ENCODE peak calls at places on chromosomes 1 and 21, in nine cellular contexts. G is mucosa of descending colon, B is ovary, Q is BE2C, U is cardiac fibroblast, W is HFF-Myc, F is endodermal cell, V is GM23248, Z is esophagus muscularis mucosa. P is an unnamed sample.
A peak's percentile ranks its signal among the peaks of the same experiment; 100 is the strongest.

GRCh38 chr1:171898956-171899355 is 57.7 kb downstream of the DNM3 start:
- DNase-seq in U (no peak), F (peak; percentile 67), W (no peak), Q (no peak), Z (no peak), V (no peak), G (no peak), B (no peak), P (no peak)

GRCh38 chr1:59232209-59232608 is 64.7 kb upstream of the FGGY start:
- DNase-seq in V (no peak), B (no peak), W (no peak), U (no peak), F (no peak), G (no peak), Q (no peak), Z (no peak), P (no peak)

GRCh38 chr1:24640288-24640687 is 2.8 kb upstream of the SRRM1 start:
- DNase-seq in W (no peak), V (no peak), Z (no peak), G (no peak), U (peak; percentile 18), Q (no peak), B (peak; percentile 45), F (peak; percentile 73), P (no peak)

GRCh38 chr1:29487291-29487690 is 251.0 kb downstream of the PTPRU start:
- DNase-seq in Z (no peak), G (no peak), V (no peak), F (no peak), U (no peak), W (no peak), Q (no peak), B (no peak), P (no peak)

GRCh38 chr21:25639167-25639921 is at the start of gene JAM2:
- DNase-seq in G (peak; percentile 54), V (peak; percentile 55), Z (no peak), B (peak; percentile 64), F (peak; percentile 90), W (no peak), U (no peak), Q (peak; percentile 79), P (no peak)

GRCh38 chr1:9922342-9922741 is 12.3 kb upstream of the CTNNBIP1 start:
- DNase-seq in Q (no peak), B (no peak), W (no peak), U (no peak), Z (no peak), F (peak; percentile 65), V (no peak), G (no peak), P (no peak)

GRCh38 chr1:107496002-107496401 is 355.2 kb downstream of the NTNG1 start:
- DNase-seq in V (no peak), W (no peak), G (no peak), Z (no peak), B (no peak), Q (no peak), F (no peak), U (no peak), P (no peak)

GRCh38 chr1:240394353-240394752 is 217.6 kb downstream of the GREM2 start:
- DNase-seq in W (no peak), Z (no peak), V (no peak), B (no peak), G (no peak), U (no peak), F (no peak), Q (no peak), P (no peak)

GRCh38 chr1:86245566-86246190 is 89.1 kb upstream of the COL24A1 start:
- DNase-seq in G (no peak), U (no peak), B (no peak), F (no peak), Z (no peak), Q (no peak), W (no peak), V (no peak), P (no peak)

GRCh38 chr1:13751458-13751871 is 51.5 kb downstream of the PRDM2 start:
- DNase-seq in G (no peak), F (no peak), U (no peak), W (no peak), V (peak; percentile 29), Q (no peak), Z (no peak), B (no peak), P (no peak)
- H3K4me3 ChIP-seq in G (no peak overlapping the region), F (no peak overlapping the region), U (no peak overlapping the region), W (no peak overlapping the region), V (peak overlapping the region; percentile 95), Q (no peak overlapping the region), Z (no peak overlapping the region), B (no peak overlapping the region), P (no peak overlapping the region)

GRCh38 chr1:151610142-151610541 is 1.7 kb upstream of the SNX27 start:
- DNase-seq in Z (no peak), V (no peak), G (no peak), Q (no peak), U (no peak), W (no peak), F (no peak), B (no peak), P (no peak)

GRCh38 chr1:151606867-151607266 is 5.0 kb upstream of the SNX27 start:
- DNase-seq in G (no peak), V (no peak), B (no peak), U (no peak), Z (no peak), F (no peak), W (no peak), Q (no peak), P (no peak)

GRCh38 chr1:151606384-151606783 is 5.5 kb upstream of the SNX27 start:
- DNase-seq in Q (no peak), B (no peak), W (no peak), Z (no peak), F (no peak), G (no peak), V (peak; percentile 33), U (peak; percentile 36), P (no peak)

DNA sequence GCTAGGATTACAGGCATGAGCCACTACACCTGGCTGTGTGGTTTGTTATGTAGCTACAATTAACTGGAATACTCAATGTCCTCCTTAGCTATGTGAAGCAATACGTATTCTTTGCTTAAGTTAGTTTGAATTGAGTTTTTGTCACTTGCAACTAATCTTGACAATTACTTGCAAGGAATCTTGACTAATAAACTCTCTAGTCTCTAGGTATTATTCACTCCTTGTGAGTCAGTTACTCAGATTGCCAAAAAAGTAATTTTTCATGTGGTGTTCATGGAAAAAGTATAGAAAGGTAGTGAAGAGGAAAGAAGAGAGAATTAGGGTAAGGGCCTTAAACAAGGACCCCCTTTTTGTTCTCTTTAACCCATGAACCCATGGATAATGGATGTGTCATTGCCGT is 7.6 kb upstream of the SNX27 start:
- DNase-seq in F (no peak), G (no peak), V (peak; percentile 60), U (no peak), B (no peak), Q (no peak), Z (no peak), W (no peak), P (no peak)
- H3K4me3 ChIP-seq in F (no peak overlapping the region), G (no peak overlapping the region), V (no peak overlapping the region), U (no peak overlapping the region), B (no peak overlapping the region), Q (no peak overlapping the region), Z (no peak overlapping the region), W (no peak overlapping the region), P (no peak overlapping the region)

GRCh38 chr1:154178006-154178405 is 13.9 kb downstream of the TPM3 start:
- DNase-seq in B (no peak), V (peak; percentile 24), W (no peak), G (no peak), U (no peak), Z (no peak), Q (no peak), F (no peak), P (no peak)
- H3K4me3 ChIP-seq in B (no peak overlapping the region), V (no peak overlapping the region), W (no peak overlapping the region), G (no peak overlapping the region), U (no peak overlapping the region), Z (no peak overlapping the region), Q (no peak overlapping the region), F (peak overlapping the region; percentile 97), P (no peak overlapping the region)

DNA sequence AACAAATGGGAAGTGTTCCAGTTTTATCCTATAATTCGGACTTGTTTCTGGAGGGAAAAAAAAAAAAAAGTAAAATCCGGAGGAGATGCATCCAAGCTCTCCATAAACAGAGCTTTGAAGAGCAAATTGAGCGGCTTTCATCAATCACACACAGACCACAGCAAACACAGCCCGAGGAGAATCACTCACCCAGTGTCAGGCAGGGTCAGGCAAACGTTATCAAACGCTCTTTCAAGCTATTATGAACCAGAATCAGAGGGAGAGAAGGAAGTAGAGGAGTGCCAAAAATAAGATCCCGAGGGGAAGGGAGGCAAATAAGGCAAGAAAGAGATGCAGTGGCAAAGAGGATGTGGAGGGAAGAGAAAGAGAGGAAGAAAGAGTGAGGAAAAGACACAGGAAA is 188.3 kb upstream of the CAMK1G start:
- DNase-seq in B (no peak), Q (no peak), G (no peak), U (no peak), Z (no peak), W (no peak), F (no peak), V (no peak), P (no peak)
- H3K4me3 ChIP-seq in B (no peak overlapping the region), Q (no peak overlapping the region), G (no peak overlapping the region), U (no peak overlapping the region), Z (no peak overlapping the region), W (no peak overlapping the region), F (no peak overlapping the region), V (no peak overlapping the region), P (no peak overlapping the region)

GRCh38 chr1:230103341-230104173 is 36.5 kb downstream of the GALNT2 start:
- DNase-seq in F (no peak), U (peak; percentile 41), B (no peak), Z (no peak), W (no peak), G (no peak), Q (no peak), V (peak; percentile 63), P (no peak)

GRCh38 chr1:230104395-230105244 is 37.6 kb downstream of the GALNT2 start:
- DNase-seq in U (peak; percentile 100), Z (peak; percentile 98), Q (peak; percentile 75), G (peak; percentile 95), F (peak; percentile 76), B (peak; percentile 90), V (peak; percentile 100), W (peak; percentile 95), P (peak; percentile 99)

GRCh38 chr1:230105754-230106625 is 39.0 kb downstream of the GALNT2 start:
- DNase-seq in Q (no peak), U (peak; percentile 94), Z (no peak), V (peak; percentile 95), G (no peak), W (no peak), B (no peak), F (no peak), P (peak; percentile 76)

GRCh38 chr1:230107941-230108340 is 40.9 kb downstream of the GALNT2 start:
- DNase-seq in B (no peak), G (no peak), U (no peak), F (no peak), Z (no peak), V (no peak), Q (no peak), W (no peak), P (no peak)

GRCh38 chr1:230105245-230105753 is 38.3 kb downstream of the GALNT2 start:
- DNase-seq in W (no peak), U (no peak), Q (no peak), V (no peak), B (no peak), G (no peak), Z (no peak), F (no peak), P (no peak)
- H3K4me3 ChIP-seq in W (no peak overlapping the region), U (no peak overlapping the region), Q (no peak overlapping the region), V (peak overlapping the region; percentile 13), B (no peak overlapping the region), G (no peak overlapping the region), Z (peak overlapping the region; percentile 39), F (no peak overlapping the region), P (peak overlapping the region; percentile 11)